ENCODE peak calls at places on chromosomes 5 and 9, in ten cellular contexts. C, I, G, Z, D, F, S, R, W and Q are unnamed samples.
A peak's percentile ranks its signal among the peaks of the same experiment; 100 is the strongest.

GRCh38 chr9:87007711-87008360 is 60.5 kb upstream of the GAS1 start:
- DNase-seq in I (no peak), C (no peak), G (peak; percentile 96), R (no peak), W (no peak), S (no peak), D (no peak), Z (no peak), F (no peak), Q (peak; percentile 70)

GRCh38 chr9:91725651-91726050 is 224.4 kb downstream of the ROR2 start:
- DNase-seq in F (no peak), C (no peak), Z (no peak), S (no peak), R (no peak), G (no peak), I (no peak), D (no peak), W (no peak), Q (no peak)

GRCh38 chr5:151020304-151021031 is at the start of gene GPX3:
- DNase-seq in I (peak; percentile 49), C (peak; percentile 65), Z (peak; percentile 34), D (peak; percentile 29), R (peak; percentile 95), G (no peak), S (no peak), W (no peak), F (no peak), Q (no peak)

GRCh38 chr9:82080265-82080664 is 91.7 kb downstream of the SPATA31D1 start:
- DNase-seq in I (peak; percentile 33), F (no peak), W (no peak), D (no peak), G (no peak), R (no peak), C (no peak), Z (no peak), S (no peak), Q (no peak)

GRCh38 chr9:16442622-16443021 is 427.8 kb downstream of the BNC2 start:
- DNase-seq in S (no peak), W (no peak), Z (no peak), G (no peak), R (peak; percentile 28), F (no peak), I (no peak), D (no peak), C (peak; percentile 61), Q (no peak)

GRCh38 chr5:179122411-179123108 is 62.4 kb downstream of the ZNF354C start:
- DNase-seq in G (no peak), S (no peak), F (no peak), D (no peak), I (no peak), Z (no peak), W (no peak), R (no peak), C (no peak), Q (no peak)

GRCh38 chr9:129838707-129839259 is 3.5 kb downstream of the USP20 start:
- DNase-seq in R (no peak), S (no peak), I (no peak), W (no peak), C (peak; percentile 40), F (no peak), D (no peak), G (no peak), Z (no peak), Q (peak; percentile 91)

GRCh38 chr9:87707805-87708500 is 18.0 kb upstream of the CTSL start:
- DNase-seq in C (no peak), S (no peak), W (no peak), I (no peak), F (no peak), G (no peak), Z (no peak), R (no peak), D (no peak), Q (no peak)

GRCh38 chr5:42948961-42949347 is 91.2 kb downstream of the ANXA2R start:
- DNase-seq in Z (no peak), S (no peak), D (no peak), W (no peak), F (no peak), G (no peak), I (no peak), R (no peak), C (no peak), Q (no peak)

GRCh38 chr9:1972672-1973071 is 42.5 kb upstream of the SMARCA2 start:
- DNase-seq in C (no peak), D (no peak), Z (no peak), S (no peak), R (no peak), F (no peak), I (no peak), G (no peak), W (no peak), Q (no peak)

GRCh38 chr5:155193483-155194107 is 180.0 kb downstream of the KIF4B start:
- DNase-seq in R (peak; percentile 47), D (no peak), S (no peak), Z (no peak), W (no peak), G (no peak), C (no peak), I (no peak), F (no peak), Q (no peak)

GRCh38 chr9:114469091-114469853 is 36.0 kb downstream of the WHRN start:
- DNase-seq in G (no peak), W (no peak), F (no peak), I (no peak), C (no peak), Z (no peak), R (no peak), S (no peak), D (no peak), Q (no peak)

GRCh38 chr9:18890372-18890771 is 142.6 kb downstream of the SAXO1 start:
- DNase-seq in Z (no peak), C (no peak), D (no peak), W (no peak), G (no peak), S (no peak), I (no peak), R (no peak), F (no peak), Q (no peak)

GRCh38 chr5:943874-944620 is 51.4 kb downstream of the TRIP13 start:
- DNase-seq in R (no peak), S (no peak), C (no peak), G (no peak), D (no peak), Z (no peak), F (no peak), I (no peak), W (no peak), Q (no peak)

GRCh38 chr9:134057751-134058701 is 9.8 kb downstream of the BRD3 start:
- DNase-seq in F (no peak), R (no peak), W (no peak), S (no peak), I (no peak), Z (no peak), D (no peak), C (no peak), G (no peak), Q (no peak)

GRCh38 chr5:15821506-15821905 is 321.5 kb downstream of the FBXL7 start:
- DNase-seq in F (no peak), R (no peak), G (no peak), Z (no peak), W (no peak), I (no peak), D (no peak), C (no peak), S (no peak), Q (no peak)

GRCh38 chr5:72209515-72210115 is 102.3 kb downstream of the MAP1B start:
- DNase-seq in D (no peak), G (no peak), S (no peak), I (no peak), W (peak; percentile 89), R (no peak), Z (no peak), F (no peak), C (no peak), Q (peak; percentile 20)

GRCh38 chr5:59099270-59099994 is 516.6 kb downstream of the RAB3C start:
- DNase-seq in W (no peak), I (no peak), F (no peak), G (no peak), Z (no peak), R (no peak), C (peak; percentile 19), S (peak; percentile 3), D (no peak), Q (no peak)

GRCh38 chr9:86867658-86868313 is 79.5 kb downstream of the GAS1 start:
- DNase-seq in R (peak; percentile 20), W (no peak), D (no peak), I (no peak), C (no peak), F (no peak), G (no peak), Z (no peak), S (no peak), Q (no peak)

GRCh38 chr5:79845448-79846197 is 145.4 kb downstream of the MTX3 start:
- DNase-seq in I (no peak), D (no peak), F (no peak), S (no peak), R (no peak), W (no peak), G (peak; percentile 99), Z (no peak), C (no peak), Q (peak; percentile 89)

GRCh38 chr5:54222336-54222735 is 88.0 kb downstream of the ARL15 start:
- DNase-seq in F (no peak), C (no peak), Z (no peak), S (no peak), I (no peak), D (no peak), G (no peak), W (no peak), R (no peak), Q (no peak)